ENCODE peak calls at places on chromosomes 12 and 14, in four cellular contexts. One of them, this sample, is unnamed.

GRCh38 chr12:24894869-24895268 is 54.0 kb downstream of the BCAT1 start:
- DNase-seq in activated CD8-positive, alpha-beta memory T cell treated with anti-CD3 and anti-CD28 coated beads for 4 hours: no peak
- DNase-seq in fibroblast of the conjunctiva: no peak
- DNase-seq in NCI-H524: no peak
- DNase-seq in this sample: no peak

GRCh38 chr12:21759737-21760136 is 14.8 kb downstream of the KCNJ8 start:
- DNase-seq in activated CD8-positive, alpha-beta memory T cell treated with anti-CD3 and anti-CD28 coated beads for 4 hours: no peak
- DNase-seq in NCI-H524: no peak
- DNase-seq in fibroblast of the conjunctiva: no peak
- DNase-seq in this sample: no peak

GRCh38 chr12:51751657-51752056 is 96.9 kb downstream of the FIGNL2 start:
- DNase-seq in NCI-H524: no peak
- DNase-seq in fibroblast of the conjunctiva: no peak
- DNase-seq in activated CD8-positive, alpha-beta memory T cell treated with anti-CD3 and anti-CD28 coated beads for 4 hours: no peak
- DNase-seq in this sample: no peak

GRCh38 chr14:91477388-91477787 is 32.7 kb downstream of the PPP4R3A start:
- DNase-seq in NCI-H524: no peak
- DNase-seq in fibroblast of the conjunctiva: no peak
- DNase-seq in activated CD8-positive, alpha-beta memory T cell treated with anti-CD3 and anti-CD28 coated beads for 4 hours: no peak
- DNase-seq in this sample: no peak

GRCh38 chr12:6612652-6613014 is 5.5 kb upstream of the CHD4 start:
- DNase-seq in activated CD8-positive, alpha-beta memory T cell treated with anti-CD3 and anti-CD28 coated beads for 4 hours: no peak
- DNase-seq in NCI-H524: no peak
- DNase-seq in fibroblast of the conjunctiva: no peak
- DNase-seq in this sample: no peak

GRCh38 chr12:128853321-128854197 is at the start of gene GLT1D1:
- DNase-seq in activated CD8-positive, alpha-beta memory T cell treated with anti-CD3 and anti-CD28 coated beads for 4 hours: no peak
- DNase-seq in NCI-H524: peak; percentile 19
- DNase-seq in fibroblast of the conjunctiva: no peak
- DNase-seq in this sample: no peak

GRCh38 chr12:68317047-68317667 is 15.0 kb downstream of the MDM1 start:
- DNase-seq in fibroblast of the conjunctiva: peak; percentile 53
- DNase-seq in NCI-H524: peak; percentile 24
- DNase-seq in activated CD8-positive, alpha-beta memory T cell treated with anti-CD3 and anti-CD28 coated beads for 4 hours: peak; percentile 19
- DNase-seq in this sample: no peak

GRCh38 chr12:108495054-108495453 is 20.0 kb upstream of the FICD start:
- DNase-seq in fibroblast of the conjunctiva: peak; percentile 10
- DNase-seq in activated CD8-positive, alpha-beta memory T cell treated with anti-CD3 and anti-CD28 coated beads for 4 hours: no peak
- DNase-seq in NCI-H524: peak; percentile 54
- DNase-seq in this sample: no peak

GRCh38 chr14:100472094-100472455 is 115.1 kb downstream of the BEGAIN start:
- DNase-seq in fibroblast of the conjunctiva: no peak
- DNase-seq in NCI-H524: peak; percentile 81
- DNase-seq in activated CD8-positive, alpha-beta memory T cell treated with anti-CD3 and anti-CD28 coated beads for 4 hours: no peak
- DNase-seq in this sample: no peak

GRCh38 chr12:55034218-55034617 is 14.4 kb downstream of the NEUROD4 start:
- DNase-seq in fibroblast of the conjunctiva: no peak
- DNase-seq in activated CD8-positive, alpha-beta memory T cell treated with anti-CD3 and anti-CD28 coated beads for 4 hours: no peak
- DNase-seq in NCI-H524: peak; percentile 95
- DNase-seq in this sample: no peak

GRCh38 chr12:8491848-8492530 is 21.3 kb upstream of the CLEC4D start:
- DNase-seq in NCI-H524: no peak
- DNase-seq in activated CD8-positive, alpha-beta memory T cell treated with anti-CD3 and anti-CD28 coated beads for 4 hours: no peak
- DNase-seq in fibroblast of the conjunctiva: no peak
- DNase-seq in this sample: no peak

GRCh38 chr14:58731465-58732330 is 93.9 kb downstream of the DACT1 start:
- DNase-seq in fibroblast of the conjunctiva: peak; percentile 86
- DNase-seq in NCI-H524: no peak
- DNase-seq in activated CD8-positive, alpha-beta memory T cell treated with anti-CD3 and anti-CD28 coated beads for 4 hours: no peak
- DNase-seq in this sample: peak; percentile 75

GRCh38 chr14:70601162-70601561 is 707 bp upstream of the MED6 start:
- DNase-seq in NCI-H524: peak; percentile 48
- DNase-seq in fibroblast of the conjunctiva: no peak
- DNase-seq in activated CD8-positive, alpha-beta memory T cell treated with anti-CD3 and anti-CD28 coated beads for 4 hours: no peak
- DNase-seq in this sample: no peak

GRCh38 chr12:46364777-46365580 is 7.6 kb downstream of the SLC38A2 start:
- DNase-seq in fibroblast of the conjunctiva: peak; percentile 56
- DNase-seq in activated CD8-positive, alpha-beta memory T cell treated with anti-CD3 and anti-CD28 coated beads for 4 hours: no peak
- DNase-seq in NCI-H524: no peak
- DNase-seq in this sample: peak; percentile 57

GRCh38 chr14:32224731-32225377 is 21.8 kb upstream of the RNU6-8 start:
- DNase-seq in activated CD8-positive, alpha-beta memory T cell treated with anti-CD3 and anti-CD28 coated beads for 4 hours: no peak
- DNase-seq in fibroblast of the conjunctiva: peak; percentile 47
- DNase-seq in NCI-H524: peak; percentile 99
- DNase-seq in this sample: peak; percentile 22

GRCh38 chr14:52338282-52338681 is 24.2 kb downstream of the PTGER2 start:
- DNase-seq in activated CD8-positive, alpha-beta memory T cell treated with anti-CD3 and anti-CD28 coated beads for 4 hours: no peak
- DNase-seq in NCI-H524: peak; percentile 95
- DNase-seq in fibroblast of the conjunctiva: no peak
- DNase-seq in this sample: peak; percentile 55

GRCh38 chr14:27391331-27391730 is 793.5 kb upstream of the NOVA1 start:
- DNase-seq in fibroblast of the conjunctiva: no peak
- DNase-seq in NCI-H524: no peak
- DNase-seq in activated CD8-positive, alpha-beta memory T cell treated with anti-CD3 and anti-CD28 coated beads for 4 hours: no peak
- DNase-seq in this sample: no peak

GRCh38 chr14:74500417-74501134 is 7.0 kb downstream of the ISCA2 start:
- DNase-seq in NCI-H524: no peak
- DNase-seq in fibroblast of the conjunctiva: no peak
- DNase-seq in activated CD8-positive, alpha-beta memory T cell treated with anti-CD3 and anti-CD28 coated beads for 4 hours: no peak
- DNase-seq in this sample: peak; percentile 26

GRCh38 chr12:685388-685787 is 22.1 kb upstream of the NINJ2 start:
- DNase-seq in activated CD8-positive, alpha-beta memory T cell treated with anti-CD3 and anti-CD28 coated beads for 4 hours: peak; percentile 74
- DNase-seq in NCI-H524: no peak
- DNase-seq in fibroblast of the conjunctiva: no peak
- DNase-seq in this sample: no peak

GRCh38 chr12:90216815-90217214 is 508.2 kb upstream of the ATP2B1 start:
- DNase-seq in activated CD8-positive, alpha-beta memory T cell treated with anti-CD3 and anti-CD28 coated beads for 4 hours: no peak
- DNase-seq in fibroblast of the conjunctiva: no peak
- DNase-seq in NCI-H524: no peak
- DNase-seq in this sample: no peak

GRCh38 chr12:66241061-66242043 is 52.3 kb downstream of the IRAK3 start:
- DNase-seq in NCI-H524: no peak
- DNase-seq in fibroblast of the conjunctiva: peak; percentile 86
- DNase-seq in activated CD8-positive, alpha-beta memory T cell treated with anti-CD3 and anti-CD28 coated beads for 4 hours: no peak
- DNase-seq in this sample: no peak

GRCh38 chr12:104519190-104519857 is 62.6 kb downstream of the CHST11 start:
- DNase-seq in activated CD8-positive, alpha-beta memory T cell treated with anti-CD3 and anti-CD28 coated beads for 4 hours: peak; percentile 16
- DNase-seq in fibroblast of the conjunctiva: no peak
- DNase-seq in NCI-H524: no peak
- DNase-seq in this sample: no peak

GRCh38 chr14:104794641-104795467 is 694 bp downstream of the AKT1 start:
- DNase-seq in fibroblast of the conjunctiva: no peak
- DNase-seq in NCI-H524: no peak
- DNase-seq in activated CD8-positive, alpha-beta memory T cell treated with anti-CD3 and anti-CD28 coated beads for 4 hours: no peak
- DNase-seq in this sample: peak; percentile 37

GRCh38 chr12:23204933-23205778 is 580.2 kb downstream of the ETNK1 start:
- DNase-seq in NCI-H524: peak; percentile 73
- DNase-seq in activated CD8-positive, alpha-beta memory T cell treated with anti-CD3 and anti-CD28 coated beads for 4 hours: peak; percentile 9
- DNase-seq in fibroblast of the conjunctiva: peak; percentile 51
- DNase-seq in this sample: no peak

GRCh38 chr12:6229224-6229748 is 29.1 kb downstream of the CD9 start:
- DNase-seq in NCI-H524: no peak
- DNase-seq in fibroblast of the conjunctiva: no peak
- DNase-seq in activated CD8-positive, alpha-beta memory T cell treated with anti-CD3 and anti-CD28 coated beads for 4 hours: no peak
- DNase-seq in this sample: no peak

GRCh38 chr12:91722072-91722471 is 423.6 kb downstream of the BTG1 start:
- DNase-seq in activated CD8-positive, alpha-beta memory T cell treated with anti-CD3 and anti-CD28 coated beads for 4 hours: peak; percentile 3
- DNase-seq in fibroblast of the conjunctiva: no peak
- DNase-seq in NCI-H524: no peak
- DNase-seq in this sample: no peak

GRCh38 chr14:68819260-68819691 is 26.4 kb upstream of the ZFP36L1 start:
- DNase-seq in NCI-H524: no peak
- DNase-seq in activated CD8-positive, alpha-beta memory T cell treated with anti-CD3 and anti-CD28 coated beads for 4 hours: no peak
- DNase-seq in fibroblast of the conjunctiva: no peak
- DNase-seq in this sample: no peak